ENCODE peak calls at places on chromosome 21, in six cellular contexts. A is BJ, U is cardiac fibroblast, Y is pancreas, H is AG10803, R is IMR-90. Z is an unnamed sample.

GRCh38 chr21:44712203-44713028 is 1.0 kb upstream of the TSPEAR start:
- DNase-seq in A (no peak), U (no peak), Y (no peak), H (no peak), R (no peak), Z (no peak)

GRCh38 chr21:21076051-21076450 is 77.8 kb downstream of the NCAM2 start:
- DNase-seq in A (no peak), U (no peak), Y (no peak), H (no peak), R (no peak), Z (no peak)

GRCh38 chr21:15444118-15444960 is 285.4 kb upstream of the USP25 start:
- DNase-seq in A (no peak), U (no peak), Y (no peak), H (no peak), R (no peak), Z (no peak)

GRCh38 chr21:28936721-28937120 is 56.0 kb downstream of the LTN1 start:
- DNase-seq in A (no peak), U (no peak), Y (no peak), H (no peak), R (no peak), Z (no peak)

GRCh38 chr21:15065381-15066230 is 806 bp upstream of the NRIP1 start:
- DNase-seq in A (peak), U (peak), Y (peak), H (peak), R (peak), Z (peak)

GRCh38 chr21:38489283-38489677 is 9.0 kb downstream of the ERG start:
- DNase-seq in A (no peak), U (no peak), Y (no peak), H (no peak), R (no peak), Z (no peak)

GRCh38 chr21:29186246-29186645 is 55.8 kb downstream of the MAP3K7CL start:
- DNase-seq in A (no peak), U (no peak), Y (no peak), H (no peak), R (no peak), Z (no peak)

GRCh38 chr21:33189237-33189636 is 40.5 kb upstream of the IFNAR2 start:
- DNase-seq in A (no peak), U (no peak), Y (no peak), H (no peak), R (no peak), Z (no peak)

GRCh38 chr21:42790520-42790919 is 88.8 kb downstream of the WDR4 start:
- DNase-seq in A (no peak), U (no peak), Y (no peak), H (no peak), R (no peak), Z (no peak)

GRCh38 chr21:46001821-46002681 is 20.5 kb downstream of the COL6A1 start:
- DNase-seq in A (no peak), U (no peak), Y (peak), H (no peak), R (no peak), Z (peak)

GRCh38 chr21:17869115-17869514 is 50.0 kb upstream of the C21orf91 start:
- DNase-seq in A (no peak), U (no peak), Y (no peak), H (no peak), R (no peak), Z (no peak)

GRCh38 chr21:16418211-16418610 is 688.4 kb downstream of the USP25 start:
- DNase-seq in A (no peak), U (peak), Y (no peak), H (peak), R (no peak), Z (peak)

GRCh38 chr21:45146801-45147200 is 72.4 kb downstream of the ADARB1 start:
- DNase-seq in A (no peak), U (no peak), Y (no peak), H (no peak), R (no peak), Z (no peak)

GRCh38 chr21:16192900-16193299 is 463.1 kb downstream of the USP25 start:
- DNase-seq in A (no peak), U (peak), Y (no peak), H (peak), R (peak), Z (peak)

GRCh38 chr21:30227633-30228404 is 11.9 kb upstream of the CLDN8 start:
- DNase-seq in A (peak), U (peak), Y (no peak), H (peak), R (peak), Z (peak)

GRCh38 chr21:44516828-44517174 is 23.2 kb downstream of the KRTAP10-1 start:
- DNase-seq in A (no peak), U (no peak), Y (no peak), H (no peak), R (no peak), Z (no peak)

GRCh38 chr21:33703750-33704606 is 61.7 kb downstream of the ITSN1 start:
- DNase-seq in A (no peak), U (no peak), Y (no peak), H (no peak), R (peak), Z (no peak)

GRCh38 chr21:33761104-33762036 is 119.1 kb downstream of the ITSN1 start:
- DNase-seq in A (peak), U (peak), Y (no peak), H (peak), R (peak), Z (peak)

GRCh38 chr21:44916965-44917364 is 3.7 kb downstream of the ITGB2 start:
- DNase-seq in A (no peak), U (peak), Y (no peak), H (no peak), R (no peak), Z (no peak)

GRCh38 chr21:28224191-28224755 is 768.4 kb downstream of the LTN1 start:
- DNase-seq in A (no peak), U (no peak), Y (no peak), H (no peak), R (no peak), Z (no peak)

GRCh38 chr21:44711327-44712202 is at the start of gene TSPEAR:
- DNase-seq in A (no peak), U (no peak), Y (no peak), H (no peak), R (no peak), Z (no peak)

GRCh38 chr21:17527240-17527639 is 14.4 kb downstream of the CXADR start:
- DNase-seq in A (no peak), U (peak), Y (no peak), H (no peak), R (peak), Z (peak)

GRCh38 chr21:15422761-15423160 is 307.0 kb upstream of the USP25 start:
- DNase-seq in A (no peak), U (peak), Y (no peak), H (peak), R (peak), Z (no peak)

GRCh38 chr21:44914176-44914874 is 6.4 kb downstream of the ITGB2 start:
- DNase-seq in A (no peak), U (no peak), Y (no peak), H (no peak), R (no peak), Z (no peak)

GRCh38 chr21:17463441-17463840 is 49.4 kb upstream of the CXADR start:
- DNase-seq in A (peak), U (peak), Y (no peak), H (peak), R (peak), Z (peak)

GRCh38 chr21:30014883-30015282 is 75.1 kb upstream of the GRIK1 start:
- DNase-seq in A (no peak), U (no peak), Y (no peak), H (no peak), R (no peak), Z (no peak)

GRCh38 chr21:44650973-44651675 is 3.3 kb downstream of the KRTAP12-4 start:
- DNase-seq in A (no peak), U (no peak), Y (no peak), H (no peak), R (no peak), Z (no peak)

GRCh38 chr21:46196733-46197132 is 12.5 kb upstream of the SPATC1L start:
- DNase-seq in A (no peak), U (no peak), Y (no peak), H (no peak), R (no peak), Z (no peak)

GRCh38 chr21:38505654-38506523 is 7.6 kb upstream of the ERG start:
- DNase-seq in A (no peak), U (peak), Y (no peak), H (peak), R (peak), Z (peak)

GRCh38 chr21:35995522-35996088 is 64.7 kb downstream of the SETD4 start:
- DNase-seq in A (no peak), U (no peak), Y (no peak), H (no peak), R (no peak), Z (no peak)

GRCh38 chr21:45000637-45001133 is 60.9 kb downstream of the SLX9 start:
- DNase-seq in A (no peak), U (no peak), Y (no peak), H (no peak), R (no peak), Z (no peak)

GRCh38 chr21:33403128-33403785 is at the start of gene IFNGR2:
- DNase-seq in A (no peak), U (no peak), Y (peak), H (peak), R (no peak), Z (no peak)

GRCh38 chr21:33308586-33309490 is 15.9 kb upstream of the IFNAR1 start:
- DNase-seq in A (no peak), U (no peak), Y (no peak), H (peak), R (peak), Z (peak)

GRCh38 chr21:29987762-29988161 is 48.0 kb upstream of the GRIK1 start:
- DNase-seq in A (no peak), U (no peak), Y (no peak), H (no peak), R (no peak), Z (no peak)

DNA sequence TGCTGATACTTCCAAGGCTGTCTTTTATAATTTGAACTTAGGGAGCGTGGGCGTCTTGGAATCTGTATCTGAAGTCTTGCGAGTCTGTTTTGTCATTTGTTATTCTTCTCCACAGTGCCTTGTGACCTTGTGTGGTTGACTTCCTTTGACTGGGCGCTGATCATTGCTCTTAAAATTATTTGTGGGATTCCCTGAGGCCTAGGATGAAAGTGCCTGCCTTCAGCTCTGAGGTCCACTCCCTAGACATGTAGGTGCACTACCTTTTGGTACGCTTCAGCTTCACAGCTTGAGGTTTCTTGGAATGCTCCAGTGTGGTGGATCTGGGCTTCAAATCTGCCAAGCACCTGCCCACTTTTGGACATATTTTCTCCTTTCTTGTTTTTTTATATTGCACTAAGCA is 50.2 kb upstream of the IGSF5 start:
- DNase-seq in A (no peak), U (no peak), Y (no peak), H (no peak), R (no peak), Z (no peak)
- H3K4me3 ChIP-seq in A (no peak), U (no peak), Y (no peak), H (no peak), R (no peak), Z (no peak)

GRCh38 chr21:37369307-37369854 is 2.8 kb downstream of the DYRK1A start:
- DNase-seq in A (no peak), U (no peak), Y (no peak), H (no peak), R (no peak), Z (no peak)
- TF ChIP-seq CTCF in A (no peak), U (no peak), Y (no peak), H (no peak), R (no peak), Z (no peak)

GRCh38 chr21:18954415-18954972 is 550.9 kb upstream of the TMPRSS15 start:
- DNase-seq in A (no peak), U (no peak), Y (no peak), H (no peak), R (no peak), Z (no peak)

GRCh38 chr21:18950045-18950740 is 546.6 kb upstream of the TMPRSS15 start:
- DNase-seq in A (no peak), U (no peak), Y (no peak), H (no peak), R (no peak), Z (no peak)

DNA sequence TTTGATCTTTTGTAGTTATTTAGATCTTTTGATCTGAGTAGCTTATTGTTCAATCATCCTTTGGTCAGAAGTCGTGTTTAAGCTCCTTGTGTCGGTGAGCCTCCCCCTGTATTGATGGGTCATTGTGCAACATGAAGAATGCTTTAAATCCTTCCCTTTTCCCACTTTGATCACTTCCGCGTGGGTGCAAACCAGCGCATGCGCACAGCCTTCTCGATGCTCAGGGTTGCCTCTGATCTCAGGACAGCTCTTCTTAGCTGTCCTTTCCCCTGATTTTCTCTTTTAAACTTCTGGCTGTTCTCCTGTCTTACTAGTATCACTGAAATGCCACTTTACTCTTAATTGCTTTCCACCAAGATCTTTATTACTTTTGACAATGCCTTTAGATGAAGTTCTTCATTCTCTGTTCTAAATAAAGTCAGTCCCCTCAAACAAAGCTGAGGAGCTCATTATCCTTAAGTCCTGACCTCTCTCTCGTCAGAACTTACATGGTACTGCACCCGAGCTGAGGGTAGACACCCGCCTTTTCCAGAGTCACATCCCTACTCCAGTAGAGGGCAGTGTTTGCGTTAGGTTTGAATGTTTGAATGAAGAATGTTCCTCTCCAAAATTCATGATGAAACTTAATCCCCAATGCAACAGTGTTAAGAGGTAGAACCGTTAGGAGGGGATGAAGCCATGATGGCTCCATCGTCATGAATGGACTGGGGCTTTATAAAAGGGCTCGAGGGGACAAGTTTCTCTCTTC is 547.9 kb upstream of the TMPRSS15 start:
- DNase-seq in A (no peak), U (no peak), Y (no peak), H (no peak), R (no peak), Z (no peak)
- H3K4me3 ChIP-seq in A (no peak), U (no peak), Y (no peak), H (no peak), R (no peak), Z (no peak)

GRCh38 chr21:34826818-34827217 is 158.0 kb downstream of the CLIC6 start:
- DNase-seq in A (no peak), U (no peak), Y (no peak), H (no peak), R (no peak), Z (no peak)

GRCh38 chr21:34824314-34824713 is 155.5 kb downstream of the CLIC6 start:
- DNase-seq in A (no peak), U (no peak), Y (no peak), H (no peak), R (no peak), Z (no peak)

GRCh38 chr21:34822957-34823356 is 154.2 kb downstream of the CLIC6 start:
- DNase-seq in A (no peak), U (peak), Y (no peak), H (peak), R (peak), Z (no peak)

GRCh38 chr21:34827445-34828235 is 158.8 kb downstream of the CLIC6 start:
- DNase-seq in A (no peak), U (no peak), Y (no peak), H (no peak), R (no peak), Z (no peak)

GRCh38 chr21:34825101-34825500 is 156.3 kb downstream of the CLIC6 start:
- DNase-seq in A (no peak), U (no peak), Y (no peak), H (no peak), R (no peak), Z (no peak)
- TF ChIP-seq CTCF in A (no peak), U (no peak), Y (no peak), H (no peak), R (no peak), Z (no peak)

GRCh38 chr21:26815197-26815596 is 30.0 kb downstream of the ADAMTS1 start:
- DNase-seq in A (no peak), U (no peak), Y (no peak), H (no peak), R (no peak), Z (no peak)
- H3K4me3 ChIP-seq in A (no peak), U (no peak), Y (no peak), H (no peak), R (no peak), Z (no peak)

DNA sequence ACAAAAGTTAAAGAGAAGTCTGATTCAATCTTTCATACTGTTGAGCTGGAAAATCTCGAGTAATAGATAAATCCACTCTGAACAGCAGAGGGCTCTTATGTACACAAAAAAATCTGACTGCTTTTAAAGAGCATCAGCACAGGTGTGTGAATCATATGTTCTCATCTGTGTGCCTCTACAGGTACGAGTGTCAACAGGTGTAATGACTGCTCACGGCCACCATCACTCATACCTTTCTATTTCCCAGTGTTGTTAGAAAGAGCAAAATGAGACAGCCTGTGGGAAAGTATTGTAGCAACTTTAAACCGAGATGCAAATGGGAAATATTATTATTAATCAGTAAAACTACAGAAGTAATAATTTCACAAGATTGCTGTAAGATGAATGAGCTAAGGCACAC is 49.0 kb upstream of the SCAF4 start:
- DNase-seq in A (no peak), U (no peak), Y (no peak), H (no peak), R (no peak), Z (no peak)
- TF ChIP-seq CTCF in A (no peak), U (no peak), Y (no peak), H (no peak), R (no peak), Z (no peak)

DNA sequence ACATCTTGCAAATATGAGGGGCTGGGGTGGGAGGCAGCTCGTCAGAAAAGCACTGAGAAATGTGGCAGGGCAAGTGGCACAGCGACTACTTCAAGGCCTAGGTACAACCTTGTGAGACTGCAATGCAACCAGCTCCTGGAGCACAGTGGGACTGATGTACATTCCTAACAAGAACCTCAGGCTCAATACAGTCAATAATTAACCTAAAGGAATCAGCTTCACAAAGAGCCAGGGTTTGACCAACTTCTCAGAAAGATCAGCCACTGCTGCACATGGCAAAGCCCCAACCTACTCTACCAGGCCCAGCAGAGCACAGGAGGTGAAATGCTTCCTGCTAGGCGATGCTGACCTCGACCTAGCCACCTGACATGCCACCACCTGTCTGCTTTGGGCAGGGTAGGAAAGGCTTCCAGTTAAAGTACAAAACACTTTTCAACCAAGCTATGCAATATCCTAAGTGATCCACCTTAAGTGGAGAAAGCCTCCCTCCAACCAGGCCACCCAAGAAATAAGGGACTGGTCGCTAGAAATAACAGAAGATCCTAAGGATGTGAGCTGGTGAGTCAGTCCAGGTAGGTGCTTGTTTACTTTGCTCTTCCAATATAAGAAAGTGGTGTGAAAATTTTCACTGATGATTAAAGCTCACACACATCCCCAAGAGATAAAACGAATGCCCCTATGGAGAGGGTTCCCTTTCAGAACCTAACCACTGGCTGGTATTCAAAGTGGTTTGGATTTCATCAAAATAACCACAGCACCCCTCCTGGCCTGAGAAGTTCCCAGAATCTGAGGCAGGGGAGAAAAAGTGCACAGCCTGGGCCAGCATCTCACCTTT is 2.1 kb downstream of the RIPK4 start:
- DNase-seq in A (no peak), U (no peak), Y (no peak), H (no peak), R (no peak), Z (no peak)
- H3K4me3 ChIP-seq in A (no peak), U (no peak), Y (no peak), H (no peak), R (no peak), Z (no peak)